ENCODE peak calls at places on chromosomes 1 and 21, in nine cellular contexts. One of them, this sample, is unnamed.

GRCh38 chr21:25733859-25734653 is 648 bp downstream of the ATP5PF start:
- DNase-seq in Kasumi-1: peak; percentile 33
- DNase-seq in posterior cingulate gyrus: peak; percentile 56
- DNase-seq in uterus: no peak
- DNase-seq in ELR: peak; percentile 47
- DNase-seq in left ventricle myocardium inferior: no peak
- DNase-seq in foreskin fibroblast: no peak
- DNase-seq in heart left ventricle: peak; percentile 30
- DNase-seq in ACHN: peak; percentile 20
- DNase-seq in this sample: no peak

GRCh38 chr1:200279810-200280411 is 129.9 kb downstream of the ZNF281 start:
- DNase-seq in Kasumi-1: peak; percentile 48
- DNase-seq in posterior cingulate gyrus: no peak
- DNase-seq in uterus: no peak
- DNase-seq in ELR: peak; percentile 75
- DNase-seq in left ventricle myocardium inferior: no peak
- DNase-seq in foreskin fibroblast: peak; percentile 52
- DNase-seq in heart left ventricle: no peak
- DNase-seq in ACHN: peak; percentile 77
- DNase-seq in this sample: peak; percentile 85

GRCh38 chr1:47181955-47182680 is 7.7 kb downstream of the PDZK1IP1 start:
- DNase-seq in Kasumi-1: no peak
- DNase-seq in posterior cingulate gyrus: no peak
- DNase-seq in uterus: no peak
- DNase-seq in ELR: peak; percentile 70
- DNase-seq in left ventricle myocardium inferior: no peak
- DNase-seq in foreskin fibroblast: no peak
- DNase-seq in heart left ventricle: no peak
- DNase-seq in ACHN: peak; percentile 94
- DNase-seq in this sample: no peak

GRCh38 chr1:225596736-225597135 is 56.2 kb downstream of the ENAH start:
- DNase-seq in Kasumi-1: no peak
- DNase-seq in posterior cingulate gyrus: no peak
- DNase-seq in uterus: no peak
- DNase-seq in ELR: no peak
- DNase-seq in left ventricle myocardium inferior: no peak
- DNase-seq in foreskin fibroblast: no peak
- DNase-seq in heart left ventricle: no peak
- DNase-seq in ACHN: no peak
- DNase-seq in this sample: no peak

GRCh38 chr21:40681164-40681859 is 165.6 kb downstream of the DSCAM start:
- DNase-seq in Kasumi-1: no peak
- DNase-seq in posterior cingulate gyrus: peak; percentile 88
- DNase-seq in uterus: no peak
- DNase-seq in ELR: no peak
- DNase-seq in left ventricle myocardium inferior: peak; percentile 39
- DNase-seq in foreskin fibroblast: no peak
- DNase-seq in heart left ventricle: peak; percentile 11
- DNase-seq in ACHN: no peak
- DNase-seq in this sample: no peak

GRCh38 chr1:66156144-66156543 is 363.4 kb downstream of the PDE4B start:
- DNase-seq in Kasumi-1: no peak
- DNase-seq in posterior cingulate gyrus: no peak
- DNase-seq in uterus: no peak
- DNase-seq in ELR: no peak
- DNase-seq in left ventricle myocardium inferior: no peak
- DNase-seq in foreskin fibroblast: no peak
- DNase-seq in heart left ventricle: no peak
- DNase-seq in ACHN: no peak
- DNase-seq in this sample: no peak

GRCh38 chr1:159040206-159040605 is 30.5 kb downstream of the IFI16 start:
- DNase-seq in Kasumi-1: no peak
- DNase-seq in posterior cingulate gyrus: no peak
- DNase-seq in uterus: no peak
- DNase-seq in ELR: peak; percentile 53
- DNase-seq in left ventricle myocardium inferior: no peak
- DNase-seq in foreskin fibroblast: peak; percentile 47
- DNase-seq in heart left ventricle: no peak
- DNase-seq in ACHN: no peak
- DNase-seq in this sample: no peak

GRCh38 chr1:27397749-27398148 is 5.3 kb downstream of the GPR3 start:
- DNase-seq in Kasumi-1: no peak
- DNase-seq in posterior cingulate gyrus: peak; percentile 14
- DNase-seq in uterus: no peak
- DNase-seq in ELR: no peak
- DNase-seq in left ventricle myocardium inferior: no peak
- DNase-seq in foreskin fibroblast: no peak
- DNase-seq in heart left ventricle: no peak
- DNase-seq in ACHN: no peak
- DNase-seq in this sample: no peak

GRCh38 chr1:201795066-201795465 is 33.9 kb upstream of the IPO9 start:
- DNase-seq in Kasumi-1: peak; percentile 17
- DNase-seq in posterior cingulate gyrus: no peak
- DNase-seq in uterus: no peak
- DNase-seq in ELR: peak; percentile 62
- DNase-seq in left ventricle myocardium inferior: no peak
- DNase-seq in foreskin fibroblast: no peak
- DNase-seq in heart left ventricle: no peak
- DNase-seq in ACHN: peak; percentile 31
- DNase-seq in this sample: no peak

GRCh38 chr1:228340686-228341449 is 65.8 kb downstream of the TRIM11 start:
- DNase-seq in Kasumi-1: no peak
- DNase-seq in posterior cingulate gyrus: peak; percentile 71
- DNase-seq in uterus: peak; percentile 11
- DNase-seq in ELR: peak; percentile 5
- DNase-seq in left ventricle myocardium inferior: no peak
- DNase-seq in foreskin fibroblast: no peak
- DNase-seq in heart left ventricle: peak; percentile 9
- DNase-seq in ACHN: peak; percentile 10
- DNase-seq in this sample: no peak

GRCh38 chr1:182348916-182349747 is 42.5 kb downstream of the GLUL start:
- DNase-seq in Kasumi-1: no peak
- DNase-seq in posterior cingulate gyrus: no peak
- DNase-seq in uterus: peak; percentile 21
- DNase-seq in ELR: no peak
- DNase-seq in left ventricle myocardium inferior: peak; percentile 40
- DNase-seq in foreskin fibroblast: peak; percentile 74
- DNase-seq in heart left ventricle: peak; percentile 69
- DNase-seq in ACHN: no peak
- DNase-seq in this sample: no peak

GRCh38 chr21:35528109-35529042 is 479.3 kb upstream of the RUNX1 start:
- DNase-seq in Kasumi-1: peak; percentile 42
- DNase-seq in posterior cingulate gyrus: no peak
- DNase-seq in uterus: no peak
- DNase-seq in ELR: peak; percentile 6
- DNase-seq in left ventricle myocardium inferior: peak; percentile 15
- DNase-seq in foreskin fibroblast: no peak
- DNase-seq in heart left ventricle: peak; percentile 14
- DNase-seq in ACHN: no peak
- DNase-seq in this sample: no peak

GRCh38 chr1:40665335-40666171 is at the start of gene RIMS3:
- DNase-seq in Kasumi-1: peak; percentile 70
- DNase-seq in posterior cingulate gyrus: peak; percentile 98
- DNase-seq in uterus: peak; percentile 70
- DNase-seq in ELR: peak; percentile 64
- DNase-seq in left ventricle myocardium inferior: peak; percentile 81
- DNase-seq in foreskin fibroblast: peak; percentile 34
- DNase-seq in heart left ventricle: peak; percentile 76
- DNase-seq in ACHN: peak; percentile 59
- DNase-seq in this sample: peak; percentile 63

GRCh38 chr1:85577421-85578320 is 2.9 kb upstream of the CCN1 start:
- DNase-seq in Kasumi-1: no peak
- DNase-seq in posterior cingulate gyrus: peak; percentile 83
- DNase-seq in uterus: peak; percentile 53
- DNase-seq in ELR: peak; percentile 82
- DNase-seq in left ventricle myocardium inferior: peak; percentile 39
- DNase-seq in foreskin fibroblast: peak; percentile 77
- DNase-seq in heart left ventricle: peak; percentile 40
- DNase-seq in ACHN: peak; percentile 44
- DNase-seq in this sample: peak; percentile 43

GRCh38 chr1:120179420-120180348 is 3.4 kb upstream of the SEC22B start:
- DNase-seq in Kasumi-1: no peak
- DNase-seq in posterior cingulate gyrus: no peak
- DNase-seq in uterus: peak; percentile 43
- DNase-seq in ELR: peak; percentile 91
- DNase-seq in left ventricle myocardium inferior: no peak
- DNase-seq in foreskin fibroblast: peak; percentile 80
- DNase-seq in heart left ventricle: peak; percentile 27
- DNase-seq in ACHN: peak; percentile 66
- DNase-seq in this sample: no peak

GRCh38 chr1:164637461-164638375 is 78.7 kb downstream of the PBX1 start:
- DNase-seq in Kasumi-1: no peak
- DNase-seq in posterior cingulate gyrus: no peak
- DNase-seq in uterus: peak; percentile 57
- DNase-seq in ELR: peak; percentile 67
- DNase-seq in left ventricle myocardium inferior: peak; percentile 57
- DNase-seq in foreskin fibroblast: peak; percentile 74
- DNase-seq in heart left ventricle: peak; percentile 56
- DNase-seq in ACHN: peak; percentile 83
- DNase-seq in this sample: no peak

GRCh38 chr1:145845144-145845513 is 301 bp upstream of the NUDT17 start:
- DNase-seq in Kasumi-1: peak; percentile 63
- DNase-seq in posterior cingulate gyrus: no peak
- DNase-seq in uterus: no peak
- DNase-seq in ELR: no peak
- DNase-seq in left ventricle myocardium inferior: no peak
- DNase-seq in foreskin fibroblast: no peak
- DNase-seq in heart left ventricle: no peak
- DNase-seq in ACHN: no peak
- DNase-seq in this sample: peak; percentile 37

GRCh38 chr1:25647106-25647505 is 30.5 kb downstream of the MAN1C1 start:
- DNase-seq in Kasumi-1: no peak
- DNase-seq in posterior cingulate gyrus: no peak
- DNase-seq in uterus: no peak
- DNase-seq in ELR: no peak
- DNase-seq in left ventricle myocardium inferior: no peak
- DNase-seq in foreskin fibroblast: no peak
- DNase-seq in heart left ventricle: no peak
- DNase-seq in ACHN: no peak
- DNase-seq in this sample: no peak

GRCh38 chr1:3944621-3944914 is 44.5 kb upstream of the C1orf174 start:
- DNase-seq in Kasumi-1: no peak
- DNase-seq in posterior cingulate gyrus: peak; percentile 36
- DNase-seq in uterus: no peak
- DNase-seq in ELR: no peak
- DNase-seq in left ventricle myocardium inferior: no peak
- DNase-seq in foreskin fibroblast: no peak
- DNase-seq in heart left ventricle: no peak
- DNase-seq in ACHN: no peak
- DNase-seq in this sample: no peak

GRCh38 chr21:37564341-37564923 is 197.9 kb downstream of the DYRK1A start:
- DNase-seq in Kasumi-1: peak; percentile 89
- DNase-seq in posterior cingulate gyrus: peak; percentile 94
- DNase-seq in uterus: peak; percentile 88
- DNase-seq in ELR: peak; percentile 99
- DNase-seq in left ventricle myocardium inferior: peak; percentile 66
- DNase-seq in foreskin fibroblast: peak; percentile 99
- DNase-seq in heart left ventricle: peak; percentile 77
- DNase-seq in ACHN: peak; percentile 95
- DNase-seq in this sample: peak; percentile 95

GRCh38 chr1:25787477-25788043 is 12.4 kb upstream of the SELENON start:
- DNase-seq in Kasumi-1: no peak
- DNase-seq in posterior cingulate gyrus: no peak
- DNase-seq in uterus: no peak
- DNase-seq in ELR: peak; percentile 67
- DNase-seq in left ventricle myocardium inferior: no peak
- DNase-seq in foreskin fibroblast: no peak
- DNase-seq in heart left ventricle: no peak
- DNase-seq in ACHN: no peak
- DNase-seq in this sample: no peak

GRCh38 chr1:93993731-93994130 is 84.5 kb upstream of the GCLM start:
- DNase-seq in Kasumi-1: no peak
- DNase-seq in posterior cingulate gyrus: no peak
- DNase-seq in uterus: no peak
- DNase-seq in ELR: peak; percentile 35
- DNase-seq in left ventricle myocardium inferior: no peak
- DNase-seq in foreskin fibroblast: no peak
- DNase-seq in heart left ventricle: no peak
- DNase-seq in ACHN: no peak
- DNase-seq in this sample: no peak

GRCh38 chr1:9732123-9732971 is 80.8 kb downstream of the PIK3CD start:
- DNase-seq in Kasumi-1: no peak
- DNase-seq in posterior cingulate gyrus: peak; percentile 87
- DNase-seq in uterus: no peak
- DNase-seq in ELR: peak; percentile 13
- DNase-seq in left ventricle myocardium inferior: no peak
- DNase-seq in foreskin fibroblast: no peak
- DNase-seq in heart left ventricle: no peak
- DNase-seq in ACHN: no peak
- DNase-seq in this sample: no peak

GRCh38 chr1:155574077-155574476 is 11.5 kb upstream of the ASH1L start:
- DNase-seq in Kasumi-1: no peak
- DNase-seq in posterior cingulate gyrus: no peak
- DNase-seq in uterus: no peak
- DNase-seq in ELR: no peak
- DNase-seq in left ventricle myocardium inferior: no peak
- DNase-seq in foreskin fibroblast: no peak
- DNase-seq in heart left ventricle: no peak
- DNase-seq in ACHN: no peak
- DNase-seq in this sample: no peak

GRCh38 chr1:19872190-19872589 is 10.0 kb upstream of the OTUD3 start:
- DNase-seq in Kasumi-1: no peak
- DNase-seq in posterior cingulate gyrus: no peak
- DNase-seq in uterus: no peak
- DNase-seq in ELR: no peak
- DNase-seq in left ventricle myocardium inferior: no peak
- DNase-seq in foreskin fibroblast: no peak
- DNase-seq in heart left ventricle: no peak
- DNase-seq in ACHN: no peak
- DNase-seq in this sample: peak; percentile 77

GRCh38 chr21:26782754-26783153 is 62.5 kb downstream of the ADAMTS1 start:
- DNase-seq in Kasumi-1: no peak
- DNase-seq in posterior cingulate gyrus: no peak
- DNase-seq in uterus: no peak
- DNase-seq in ELR: no peak
- DNase-seq in left ventricle myocardium inferior: no peak
- DNase-seq in foreskin fibroblast: no peak
- DNase-seq in heart left ventricle: no peak
- DNase-seq in ACHN: no peak
- DNase-seq in this sample: no peak

GRCh38 chr1:202645097-202645476 is 65.2 kb downstream of the SYT2 start:
- DNase-seq in Kasumi-1: no peak
- DNase-seq in posterior cingulate gyrus: no peak
- DNase-seq in uterus: no peak
- DNase-seq in ELR: no peak
- DNase-seq in left ventricle myocardium inferior: no peak
- DNase-seq in foreskin fibroblast: no peak
- DNase-seq in heart left ventricle: no peak
- DNase-seq in ACHN: no peak
- DNase-seq in this sample: no peak

GRCh38 chr1:8423702-8424538 is 106.0 kb downstream of the SLC45A1 start:
- DNase-seq in Kasumi-1: peak; percentile 39
- DNase-seq in posterior cingulate gyrus: no peak
- DNase-seq in uterus: peak; percentile 61
- DNase-seq in ELR: peak; percentile 73
- DNase-seq in left ventricle myocardium inferior: peak; percentile 52
- DNase-seq in foreskin fibroblast: peak; percentile 42
- DNase-seq in heart left ventricle: peak; percentile 64
- DNase-seq in ACHN: peak; percentile 59
- DNase-seq in this sample: peak; percentile 30

GRCh38 chr1:4615138-4615470 is 39.3 kb upstream of the AJAP1 start:
- DNase-seq in Kasumi-1: no peak
- DNase-seq in posterior cingulate gyrus: peak; percentile 33
- DNase-seq in uterus: no peak
- DNase-seq in ELR: no peak
- DNase-seq in left ventricle myocardium inferior: no peak
- DNase-seq in foreskin fibroblast: no peak
- DNase-seq in heart left ventricle: no peak
- DNase-seq in ACHN: no peak
- DNase-seq in this sample: no peak